ENCODE peak calls at places on chromosomes 12 and 14, in eight cellular contexts. One of them, this sample, is unnamed.

GRCh38 chr12:52078276-52078675 is 1.2 kb upstream of the SMIM41 start:
- DNase-seq in stimulated activated CD4-positive, alpha-beta T cell treated with anti-CD3 and anti-CD28 coated beads, Interleukin-1b, Interleukin-23, amount 100 ng/mL, for 1 hour: no peak
- DNase-seq in MV-4-11: no peak
- DNase-seq in tibial artery: no peak
- DNase-seq in endothelial cell: no peak
- DNase-seq in adipocyte: no peak
- DNase-seq in ELF-1: no peak
- DNase-seq in HL-60: no peak
- DNase-seq in this sample: no peak

GRCh38 chr14:75334191-75335051 is 55.8 kb downstream of the FOS start:
- DNase-seq in stimulated activated CD4-positive, alpha-beta T cell treated with anti-CD3 and anti-CD28 coated beads, Interleukin-1b, Interleukin-23, amount 100 ng/mL, for 1 hour: no peak
- DNase-seq in MV-4-11: peak
- DNase-seq in tibial artery: no peak
- DNase-seq in endothelial cell: no peak
- DNase-seq in adipocyte: no peak
- DNase-seq in ELF-1: no peak
- DNase-seq in HL-60: peak
- DNase-seq in this sample: no peak

GRCh38 chr12:84411031-84411430 is 501.6 kb downstream of the SLC6A15 start:
- DNase-seq in stimulated activated CD4-positive, alpha-beta T cell treated with anti-CD3 and anti-CD28 coated beads, Interleukin-1b, Interleukin-23, amount 100 ng/mL, for 1 hour: no peak
- DNase-seq in MV-4-11: no peak
- DNase-seq in tibial artery: no peak
- DNase-seq in endothelial cell: no peak
- DNase-seq in adipocyte: peak
- DNase-seq in ELF-1: no peak
- DNase-seq in HL-60: no peak
- DNase-seq in this sample: no peak

GRCh38 chr14:50830044-50830931 is 674 bp downstream of the NIN start:
- DNase-seq in stimulated activated CD4-positive, alpha-beta T cell treated with anti-CD3 and anti-CD28 coated beads, Interleukin-1b, Interleukin-23, amount 100 ng/mL, for 1 hour: peak
- DNase-seq in MV-4-11: peak
- DNase-seq in tibial artery: peak
- DNase-seq in endothelial cell: peak
- DNase-seq in adipocyte: peak
- DNase-seq in ELF-1: peak
- DNase-seq in HL-60: peak
- DNase-seq in this sample: no peak

GRCh38 chr12:132323171-132324010 is 6.0 kb downstream of the GALNT9 start:
- DNase-seq in stimulated activated CD4-positive, alpha-beta T cell treated with anti-CD3 and anti-CD28 coated beads, Interleukin-1b, Interleukin-23, amount 100 ng/mL, for 1 hour: no peak
- DNase-seq in MV-4-11: no peak
- DNase-seq in tibial artery: no peak
- DNase-seq in endothelial cell: no peak
- DNase-seq in adipocyte: peak
- DNase-seq in ELF-1: peak
- DNase-seq in HL-60: no peak
- DNase-seq in this sample: no peak

GRCh38 chr12:120041386-120042231 is 52.6 kb downstream of the BICDL1 start:
- DNase-seq in stimulated activated CD4-positive, alpha-beta T cell treated with anti-CD3 and anti-CD28 coated beads, Interleukin-1b, Interleukin-23, amount 100 ng/mL, for 1 hour: no peak
- DNase-seq in MV-4-11: no peak
- DNase-seq in tibial artery: no peak
- DNase-seq in endothelial cell: no peak
- DNase-seq in adipocyte: no peak
- DNase-seq in ELF-1: no peak
- DNase-seq in HL-60: no peak
- DNase-seq in this sample: no peak

GRCh38 chr14:97185186-97185585 is 388.0 kb downstream of the VRK1 start:
- DNase-seq in stimulated activated CD4-positive, alpha-beta T cell treated with anti-CD3 and anti-CD28 coated beads, Interleukin-1b, Interleukin-23, amount 100 ng/mL, for 1 hour: no peak
- DNase-seq in MV-4-11: no peak
- DNase-seq in tibial artery: no peak
- DNase-seq in endothelial cell: peak
- DNase-seq in adipocyte: no peak
- DNase-seq in ELF-1: peak
- DNase-seq in HL-60: no peak
- DNase-seq in this sample: no peak

GRCh38 chr12:55670213-55670730 is 33.6 kb downstream of the OR10P1 start:
- DNase-seq in stimulated activated CD4-positive, alpha-beta T cell treated with anti-CD3 and anti-CD28 coated beads, Interleukin-1b, Interleukin-23, amount 100 ng/mL, for 1 hour: no peak
- DNase-seq in MV-4-11: no peak
- DNase-seq in tibial artery: peak
- DNase-seq in endothelial cell: no peak
- DNase-seq in adipocyte: no peak
- DNase-seq in ELF-1: no peak
- DNase-seq in HL-60: no peak
- DNase-seq in this sample: no peak

GRCh38 chr14:100302616-100303015 is 3.6 kb downstream of the SLC25A29 start:
- DNase-seq in stimulated activated CD4-positive, alpha-beta T cell treated with anti-CD3 and anti-CD28 coated beads, Interleukin-1b, Interleukin-23, amount 100 ng/mL, for 1 hour: no peak
- DNase-seq in MV-4-11: no peak
- DNase-seq in tibial artery: no peak
- DNase-seq in endothelial cell: no peak
- DNase-seq in adipocyte: peak
- DNase-seq in ELF-1: no peak
- DNase-seq in HL-60: no peak
- DNase-seq in this sample: no peak

GRCh38 chr12:109291531-109292341 is 17.3 kb downstream of the FOXN4 start:
- DNase-seq in stimulated activated CD4-positive, alpha-beta T cell treated with anti-CD3 and anti-CD28 coated beads, Interleukin-1b, Interleukin-23, amount 100 ng/mL, for 1 hour: no peak
- DNase-seq in MV-4-11: no peak
- DNase-seq in tibial artery: peak
- DNase-seq in endothelial cell: peak
- DNase-seq in adipocyte: peak
- DNase-seq in ELF-1: peak
- DNase-seq in HL-60: no peak
- DNase-seq in this sample: peak

GRCh38 chr12:57744194-57744776 is 554 bp upstream of the TSPAN31 start:
- DNase-seq in stimulated activated CD4-positive, alpha-beta T cell treated with anti-CD3 and anti-CD28 coated beads, Interleukin-1b, Interleukin-23, amount 100 ng/mL, for 1 hour: no peak
- DNase-seq in MV-4-11: no peak
- DNase-seq in tibial artery: peak
- DNase-seq in endothelial cell: peak
- DNase-seq in adipocyte: peak
- DNase-seq in ELF-1: no peak
- DNase-seq in HL-60: peak
- DNase-seq in this sample: no peak

GRCh38 chr12:31729728-31730127 is 907 bp upstream of the AMN1 start:
- DNase-seq in stimulated activated CD4-positive, alpha-beta T cell treated with anti-CD3 and anti-CD28 coated beads, Interleukin-1b, Interleukin-23, amount 100 ng/mL, for 1 hour: no peak
- DNase-seq in MV-4-11: no peak
- DNase-seq in tibial artery: no peak
- DNase-seq in endothelial cell: no peak
- DNase-seq in adipocyte: no peak
- DNase-seq in ELF-1: no peak
- DNase-seq in HL-60: peak
- DNase-seq in this sample: no peak

GRCh38 chr14:45680531-45680930 is 427.5 kb upstream of the MIS18BP1 start:
- DNase-seq in stimulated activated CD4-positive, alpha-beta T cell treated with anti-CD3 and anti-CD28 coated beads, Interleukin-1b, Interleukin-23, amount 100 ng/mL, for 1 hour: no peak
- DNase-seq in MV-4-11: no peak
- DNase-seq in tibial artery: no peak
- DNase-seq in endothelial cell: no peak
- DNase-seq in adipocyte: no peak
- DNase-seq in ELF-1: no peak
- DNase-seq in HL-60: no peak
- DNase-seq in this sample: no peak

GRCh38 chr12:123139926-123140674 is 10.8 kb downstream of the PITPNM2 start:
- DNase-seq in stimulated activated CD4-positive, alpha-beta T cell treated with anti-CD3 and anti-CD28 coated beads, Interleukin-1b, Interleukin-23, amount 100 ng/mL, for 1 hour: no peak
- DNase-seq in MV-4-11: no peak
- DNase-seq in tibial artery: no peak
- DNase-seq in endothelial cell: no peak
- DNase-seq in adipocyte: peak
- DNase-seq in ELF-1: peak
- DNase-seq in HL-60: no peak
- DNase-seq in this sample: no peak

GRCh38 chr12:30792648-30793499 is 38.1 kb upstream of the CAPRIN2 start:
- DNase-seq in stimulated activated CD4-positive, alpha-beta T cell treated with anti-CD3 and anti-CD28 coated beads, Interleukin-1b, Interleukin-23, amount 100 ng/mL, for 1 hour: no peak
- DNase-seq in MV-4-11: no peak
- DNase-seq in tibial artery: no peak
- DNase-seq in endothelial cell: no peak
- DNase-seq in adipocyte: peak
- DNase-seq in ELF-1: no peak
- DNase-seq in HL-60: no peak
- DNase-seq in this sample: no peak

GRCh38 chr12:46227616-46228015 is 41.2 kb downstream of the SLC38A1 start:
- DNase-seq in stimulated activated CD4-positive, alpha-beta T cell treated with anti-CD3 and anti-CD28 coated beads, Interleukin-1b, Interleukin-23, amount 100 ng/mL, for 1 hour: no peak
- DNase-seq in MV-4-11: peak
- DNase-seq in tibial artery: no peak
- DNase-seq in endothelial cell: no peak
- DNase-seq in adipocyte: no peak
- DNase-seq in ELF-1: no peak
- DNase-seq in HL-60: peak
- DNase-seq in this sample: no peak

GRCh38 chr12:113792450-113792849 is 173.7 kb downstream of the RBM19 start:
- DNase-seq in stimulated activated CD4-positive, alpha-beta T cell treated with anti-CD3 and anti-CD28 coated beads, Interleukin-1b, Interleukin-23, amount 100 ng/mL, for 1 hour: no peak
- DNase-seq in MV-4-11: no peak
- DNase-seq in tibial artery: no peak
- DNase-seq in endothelial cell: no peak
- DNase-seq in adipocyte: no peak
- DNase-seq in ELF-1: no peak
- DNase-seq in HL-60: no peak
- DNase-seq in this sample: no peak

GRCh38 chr12:14663002-14663401 is 33.4 kb downstream of the GUCY2C start:
- DNase-seq in stimulated activated CD4-positive, alpha-beta T cell treated with anti-CD3 and anti-CD28 coated beads, Interleukin-1b, Interleukin-23, amount 100 ng/mL, for 1 hour: no peak
- DNase-seq in MV-4-11: no peak
- DNase-seq in tibial artery: no peak
- DNase-seq in endothelial cell: no peak
- DNase-seq in adipocyte: no peak
- DNase-seq in ELF-1: no peak
- DNase-seq in HL-60: no peak
- DNase-seq in this sample: no peak

GRCh38 chr12:39427360-39427808 is 15.5 kb downstream of the KIF21A start:
- DNase-seq in stimulated activated CD4-positive, alpha-beta T cell treated with anti-CD3 and anti-CD28 coated beads, Interleukin-1b, Interleukin-23, amount 100 ng/mL, for 1 hour: no peak
- DNase-seq in MV-4-11: no peak
- DNase-seq in tibial artery: no peak
- DNase-seq in endothelial cell: no peak
- DNase-seq in adipocyte: peak
- DNase-seq in ELF-1: no peak
- DNase-seq in HL-60: no peak
- DNase-seq in this sample: no peak

GRCh38 chr14:23308721-23309445 is 2.2 kb downstream of the BCL2L2 start:
- DNase-seq in stimulated activated CD4-positive, alpha-beta T cell treated with anti-CD3 and anti-CD28 coated beads, Interleukin-1b, Interleukin-23, amount 100 ng/mL, for 1 hour: no peak
- DNase-seq in MV-4-11: no peak
- DNase-seq in tibial artery: no peak
- DNase-seq in endothelial cell: no peak
- DNase-seq in adipocyte: no peak
- DNase-seq in ELF-1: no peak
- DNase-seq in HL-60: no peak
- DNase-seq in this sample: no peak

GRCh38 chr12:124114316-124114715 is 141.3 kb downstream of the ZNF664 start:
- DNase-seq in stimulated activated CD4-positive, alpha-beta T cell treated with anti-CD3 and anti-CD28 coated beads, Interleukin-1b, Interleukin-23, amount 100 ng/mL, for 1 hour: no peak
- DNase-seq in MV-4-11: no peak
- DNase-seq in tibial artery: no peak
- DNase-seq in endothelial cell: no peak
- DNase-seq in adipocyte: no peak
- DNase-seq in ELF-1: no peak
- DNase-seq in HL-60: no peak
- DNase-seq in this sample: no peak

GRCh38 chr12:112862570-112863137 is 44.1 kb upstream of the OAS1 start:
- DNase-seq in stimulated activated CD4-positive, alpha-beta T cell treated with anti-CD3 and anti-CD28 coated beads, Interleukin-1b, Interleukin-23, amount 100 ng/mL, for 1 hour: no peak
- DNase-seq in MV-4-11: no peak
- DNase-seq in tibial artery: no peak
- DNase-seq in endothelial cell: no peak
- DNase-seq in adipocyte: no peak
- DNase-seq in ELF-1: no peak
- DNase-seq in HL-60: no peak
- DNase-seq in this sample: no peak

This sample was measured in cerebellar nuclear complex.